ENCODE peak calls at places on chromosomes 5 and 9, in six cellular contexts. E is fibroblast of lung, W is GM23338, Y is DND-41, X is mammary epithelial cell, Z is GM23248. V is an unnamed sample.

GRCh38 chr9:90964101-90965020 is 162.7 kb downstream of the SYK start:
- DNase-seq in E (no peak), W (peak; percentile 35), Y (no peak), X (no peak), Z (no peak), V (peak; percentile 31)

GRCh38 chr9:134531251-134531970 is 110.2 kb upstream of the COL5A1 start:
- DNase-seq in E (no peak), W (no peak), Y (no peak), X (no peak), Z (peak; percentile 45), V (no peak)

GRCh38 chr5:107248065-107248695 is 422.6 kb downstream of the EFNA5 start:
- DNase-seq in E (peak; percentile 68), W (peak; percentile 81), Y (peak; percentile 58), X (peak; percentile 30), Z (peak; percentile 25), V (peak; percentile 62)

GRCh38 chr9:20659474-20659962 is 24.5 kb upstream of the FOCAD start:
- DNase-seq in E (no peak), W (no peak), Y (no peak), X (no peak), Z (no peak), V (no peak)

GRCh38 chr9:71793386-71794105 is 25.2 kb upstream of the CEMIP2 start:
- DNase-seq in E (no peak), W (peak; percentile 88), Y (no peak), X (no peak), Z (peak; percentile 26), V (no peak)

GRCh38 chr5:79845448-79846197 is 145.4 kb downstream of the MTX3 start:
- DNase-seq in E (peak; percentile 72), W (no peak), Y (no peak), X (peak; percentile 79), Z (peak; percentile 96), V (no peak)

GRCh38 chr5:138438724-138439536 is at the start of gene REEP2:
- DNase-seq in E (peak; percentile 30), W (peak; percentile 82), Y (peak; percentile 73), X (peak; percentile 43), Z (peak; percentile 83), V (peak; percentile 71)

GRCh38 chr5:181188700-181189362 is 16.2 kb downstream of the TRIM7 start:
- DNase-seq in E (peak; percentile 81), W (peak; percentile 80), Y (peak; percentile 80), X (peak; percentile 68), Z (peak; percentile 81), V (peak; percentile 89)

GRCh38 chr9:126155756-126156664 is 170.6 kb upstream of the MVB12B start:
- DNase-seq in E (no peak), W (no peak), Y (no peak), X (no peak), Z (no peak), V (no peak)

GRCh38 chr5:133287500-133287899 is 235.7 kb downstream of the HSPA4 start:
- DNase-seq in E (peak; percentile 31), W (peak; percentile 43), Y (peak; percentile 35), X (no peak), Z (peak; percentile 28), V (peak; percentile 36)

GRCh38 chr9:108691614-108692013 is 164.2 kb downstream of the ACTL7B start:
- DNase-seq in E (no peak), W (no peak), Y (no peak), X (peak; percentile 66), Z (no peak), V (no peak)

GRCh38 chr9:76521244-76521673 is 62.3 kb downstream of the GCNT1 start:
- DNase-seq in E (no peak), W (no peak), Y (no peak), X (peak; percentile 73), Z (no peak), V (no peak)

GRCh38 chr5:146965781-146966659 is 87.5 kb upstream of the PPP2R2B start:
- DNase-seq in E (peak; percentile 79), W (peak; percentile 88), Y (peak; percentile 51), X (peak; percentile 62), Z (peak; percentile 82), V (peak; percentile 70)

GRCh38 chr5:96609369-96609768 is 52.8 kb upstream of the CAST start:
- DNase-seq in E (no peak), W (no peak), Y (no peak), X (no peak), Z (peak; percentile 55), V (no peak)

GRCh38 chr5:171840701-171841522 is 55.3 kb downstream of the SMIM23 start:
- DNase-seq in E (no peak), W (no peak), Y (no peak), X (no peak), Z (no peak), V (no peak)

GRCh38 chr9:92846662-92847145 is 31.1 kb downstream of the ZNF484 start:
- DNase-seq in E (peak; percentile 16), W (no peak), Y (no peak), X (no peak), Z (peak; percentile 1), V (no peak)

GRCh38 chr9:92850898-92851297 is 26.9 kb downstream of the ZNF484 start:
- DNase-seq in E (no peak), W (peak; percentile 31), Y (no peak), X (no peak), Z (no peak), V (peak; percentile 15)
- H3K36me3 ChIP-seq in E (peaks cover 7% of the 10 kb centered on the region), W (peaks cover 47% of the 10 kb centered on the region), Y (peaks cover 79% of the 10 kb centered on the region), X (peaks cover 14% of the 10 kb centered on the region), Z (peaks cover 84% of the 10 kb centered on the region), V (peaks cover 89% of the 10 kb centered on the region)

DNA sequence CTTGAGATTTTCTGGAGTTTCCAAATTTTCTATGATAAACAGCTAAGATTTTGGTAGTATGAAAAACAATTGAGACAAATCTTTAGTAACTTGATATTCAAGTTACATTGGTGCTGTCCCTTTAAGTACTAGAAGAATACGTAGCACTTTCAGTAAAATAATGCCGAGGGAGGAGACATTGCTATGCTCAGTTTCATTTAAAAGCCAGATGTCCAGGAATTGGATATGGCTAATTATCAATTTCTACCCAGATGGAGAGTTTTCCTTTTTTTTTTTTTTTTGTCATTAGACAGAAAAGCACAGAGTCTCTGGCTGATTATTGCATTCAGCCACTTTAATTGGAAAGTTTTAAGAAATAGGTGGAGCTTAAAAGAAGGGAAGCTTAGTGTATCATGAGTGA is 40.4 kb upstream of the APC start:
- DNase-seq in E (no peak), W (no peak), Y (no peak), X (no peak), Z (no peak), V (no peak)
- H3K4me2 ChIP-seq in E (no peak overlapping the region), W (no peak overlapping the region), Y (no peak overlapping the region), X (no peak overlapping the region), Z (no peak overlapping the region), V (peak overlapping the region; percentile 20)

DNA sequence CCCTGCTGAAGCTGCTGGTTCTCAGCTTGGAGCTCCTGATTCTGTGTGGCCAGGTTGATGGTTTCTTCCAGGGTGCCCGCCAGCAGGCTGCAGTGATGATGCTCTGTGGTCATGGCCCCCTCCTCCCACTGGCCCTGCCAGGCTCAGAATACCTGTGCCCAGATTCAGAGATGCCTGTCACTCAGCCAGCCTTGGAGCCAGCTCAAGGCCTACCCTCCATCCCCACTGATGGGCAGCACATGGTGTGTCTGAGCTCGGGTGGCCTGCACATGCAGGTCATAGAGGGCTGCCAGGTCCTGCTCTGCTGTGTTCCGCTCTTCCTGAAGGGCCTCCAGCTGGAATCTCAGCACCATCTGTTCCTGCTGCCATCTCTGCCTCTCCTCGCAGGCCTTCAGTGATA is 5.4 kb downstream of the SLC35A4 start:
- DNase-seq in E (no peak), W (no peak), Y (no peak), X (no peak), Z (no peak), V (no peak)
- H3K27ac ChIP-seq in E (no peak overlapping the region), W (no peak overlapping the region), Y (no peak overlapping the region), X (no peak overlapping the region), Z (no peak overlapping the region), V (no peak overlapping the region)

GRCh38 chr5:179585903-179586511 is 35.7 kb downstream of the RUFY1 start:
- DNase-seq in E (no peak), W (no peak), Y (no peak), X (no peak), Z (no peak), V (no peak)

GRCh38 chr5:179588166-179588565 is 35.3 kb downstream of the HNRNPH1 start:
- DNase-seq in E (no peak), W (no peak), Y (no peak), X (no peak), Z (no peak), V (no peak)
- H3K36me3 ChIP-seq in E (peaks cover 10% of the 10 kb centered on the region), W (peaks cover 34% of the 10 kb centered on the region), Y (peaks cover 62% of the 10 kb centered on the region), X (peaks cover 9% of the 10 kb centered on the region), Z (peaks cover 30% of the 10 kb centered on the region), V (peaks cover 66% of the 10 kb centered on the region)

DNA sequence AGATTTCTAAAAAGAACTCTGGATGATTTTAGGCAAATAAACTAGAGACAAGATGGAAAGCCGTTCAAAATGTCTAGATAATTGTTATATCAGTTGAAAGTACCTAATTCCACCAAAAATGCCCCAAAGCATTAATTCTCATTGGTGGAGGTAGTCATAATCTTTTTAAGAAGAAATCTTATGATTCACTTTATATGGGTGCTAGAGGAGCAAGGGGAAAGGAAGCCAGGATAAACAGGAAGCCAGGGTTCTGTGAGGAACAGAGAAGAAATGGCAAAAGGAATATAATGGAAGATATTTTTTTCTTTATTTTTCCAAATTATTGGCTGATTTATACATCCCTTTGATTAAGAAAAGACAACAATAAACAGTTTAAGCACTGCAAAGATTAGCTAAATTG is 7.8 kb downstream of the YIPF5 start:
- DNase-seq in E (no peak), W (no peak), Y (no peak), X (no peak), Z (peak; percentile 37), V (no peak)
- H3K4me2 ChIP-seq in E (no peak overlapping the region), W (no peak overlapping the region), Y (no peak overlapping the region), X (no peak overlapping the region), Z (no peak overlapping the region), V (no peak overlapping the region)

GRCh38 chr9:33265211-33265885 is 499 bp downstream of the CHMP5 start:
- DNase-seq in E (no peak), W (no peak), Y (no peak), X (peak; percentile 45), Z (peak; percentile 51), V (no peak)

GRCh38 chr9:33263936-33264472 is 504 bp downstream of the BAG1 start:
- DNase-seq in E (peak; percentile 25), W (no peak), Y (peak; percentile 50), X (no peak), Z (peak; percentile 51), V (peak; percentile 73)

GRCh38 chr9:33264473-33265177 is at the start of the genes BAG1 and CHMP5:
- DNase-seq in E (peak; percentile 99), W (peak; percentile 100), Y (peak; percentile 99), X (peak; percentile 99), Z (peak; percentile 100), V (peak; percentile 99)

GRCh38 chr9:33260372-33260771 is 4.1 kb downstream of the BAG1 start:
- DNase-seq in E (no peak), W (no peak), Y (no peak), X (no peak), Z (no peak), V (no peak)

GRCh38 chr9:33263131-33263935 is 1.2 kb downstream of the BAG1 start:
- DNase-seq in E (peak; percentile 34), W (peak; percentile 32), Y (no peak), X (peak; percentile 35), Z (peak; percentile 68), V (peak; percentile 43)
- H3K27ac ChIP-seq in E (peak overlapping the region; percentile 84), W (no peak overlapping the region), Y (peak overlapping the region; percentile 48), X (peak overlapping the region; percentile 79), Z (peak overlapping the region; percentile 51), V (peak overlapping the region; percentile 32)

GRCh38 chr9:122244349-122244748 is 15.6 kb upstream of the LHX6 start:
- DNase-seq in E (no peak), W (no peak), Y (no peak), X (no peak), Z (no peak), V (no peak)
- H3K36me3 ChIP-seq in E (peaks cover 2% of the 10 kb centered on the region), W (peaks cover 35% of the 10 kb centered on the region), Y (peaks cover 71% of the 10 kb centered on the region), X (peaks cover 34% of the 10 kb centered on the region), Z (peaks cover 69% of the 10 kb centered on the region), V (peaks cover 87% of the 10 kb centered on the region)